ENCODE peak calls at places on chromosomes 12 and 14, in nine cellular contexts. I is dermis microvascular lymphatic vessel endothelial cell; W is activated CD4-positive, alpha-beta T cell treated with anti-CD3 and anti-CD28 coated beads, Interleukin-2, amount 50 U/mL, for 24 hours; B is GM10248; J is naive thymus-derived CD4-positive, alpha-beta T cell; C is fibroblast of gingiva; Z is ureter; Q is SW480; S is sciatic nerve. G is an unnamed sample.

GRCh38 chr14:23153891-23154796 is 29.3 kb downstream of the SLC7A8 start:
- DNase-seq in I (no peak), W (no peak), B (no peak), J (peak), C (peak), Z (peak), Q (peak), S (peak), G (peak)

GRCh38 chr12:128813883-128814282 is 9.9 kb downstream of the SLC15A4 start:
- DNase-seq in I (no peak), W (no peak), B (no peak), J (no peak), C (peak), Z (no peak), Q (no peak), S (no peak), G (no peak)

GRCh38 chr14:20553024-20553423 is 7.8 kb downstream of the RNASE9 start:
- DNase-seq in I (no peak), W (no peak), B (no peak), J (no peak), C (no peak), Z (no peak), Q (no peak), S (no peak), G (no peak)

GRCh38 chr14:34465069-34465859 is 3.2 kb upstream of the SPTSSA start:
- DNase-seq in I (peak), W (no peak), B (no peak), J (no peak), C (no peak), Z (no peak), Q (peak), S (no peak), G (peak)

GRCh38 chr12:11578461-11578993 is 70.9 kb upstream of the ETV6 start:
- DNase-seq in I (no peak), W (no peak), B (peak), J (no peak), C (no peak), Z (no peak), Q (no peak), S (no peak), G (no peak)

GRCh38 chr12:105931104-105931503 is 207.7 kb downstream of the NUAK1 start:
- DNase-seq in I (no peak), W (no peak), B (no peak), J (no peak), C (no peak), Z (no peak), Q (no peak), S (no peak), G (no peak)

GRCh38 chr12:6700646-6701051 is at the start of gene PIANP:
- DNase-seq in I (peak), W (peak), B (no peak), J (peak), C (no peak), Z (no peak), Q (no peak), S (peak), G (no peak)

GRCh38 chr12:15526033-15526432 is 203.7 kb downstream of the PTPRO start:
- DNase-seq in I (no peak), W (no peak), B (peak), J (no peak), C (no peak), Z (no peak), Q (peak), S (no peak), G (no peak)

GRCh38 chr12:28817524-28817923 is 331.6 kb upstream of the FAR2 start:
- DNase-seq in I (no peak), W (no peak), B (no peak), J (no peak), C (no peak), Z (no peak), Q (no peak), S (no peak), G (no peak)

GRCh38 chr12:107331912-107332311 is 238.6 kb upstream of the CRY1 start:
- DNase-seq in I (no peak), W (no peak), B (no peak), J (no peak), C (no peak), Z (no peak), Q (no peak), S (no peak), G (no peak)

GRCh38 chr12:101933866-101934514 is 56.6 kb downstream of the DRAM1 start:
- DNase-seq in I (no peak), W (no peak), B (no peak), J (no peak), C (peak), Z (no peak), Q (no peak), S (no peak), G (no peak)

GRCh38 chr12:115341442-115341841 is 657.5 kb upstream of the TBX3 start:
- DNase-seq in I (peak), W (no peak), B (peak), J (no peak), C (peak), Z (peak), Q (peak), S (peak), G (peak)

G was measured in astrocyte.